ENCODE peak calls at places on chromosomes 13 and 19, in ten cellular contexts. Q is ovary, N is heart right ventricle, V is suprapubic skin, I is fibroblast of lung, M is gastrocnemius medialis, W is left ventricle myocardium inferior, E is epithelial cell of proximal tubule, C is heart left ventricle, R is BJ. P is an unnamed sample.

GRCh38 chr13:99949657-99950413 is 21.7 kb downstream of the ZIC5 start:
- DNase-seq in Q (no peak), N (no peak), V (no peak), I (no peak), M (no peak), W (no peak), E (no peak), C (no peak), R (no peak), P (no peak)

GRCh38 chr13:77565635-77566034 is 30.1 kb downstream of the SCEL start:
- DNase-seq in Q (no peak), N (no peak), V (no peak), I (peak; percentile 23), M (no peak), W (no peak), E (no peak), C (no peak), R (no peak), P (no peak)

GRCh38 chr19:56105090-56105701 is 15.9 kb downstream of the ZNF787 start:
- DNase-seq in Q (peak; percentile 67), N (peak; percentile 51), V (peak; percentile 79), I (peak; percentile 48), M (peak; percentile 71), W (peak; percentile 63), E (peak; percentile 74), C (no peak), R (no peak), P (no peak)

GRCh38 chr19:23461120-23461519 is 65.8 kb upstream of the ZNF91 start:
- DNase-seq in Q (no peak), N (no peak), V (no peak), I (no peak), M (no peak), W (no peak), E (no peak), C (no peak), R (no peak), P (no peak)

GRCh38 chr19:53079313-53079924 is 23.8 kb downstream of the ZNF160 start:
- DNase-seq in Q (no peak), N (no peak), V (no peak), I (no peak), M (no peak), W (no peak), E (no peak), C (no peak), R (no peak), P (no peak)

GRCh38 chr19:4582980-4583842 is 23.7 kb upstream of the SEMA6B start:
- DNase-seq in Q (no peak), N (no peak), V (no peak), I (no peak), M (no peak), W (no peak), E (no peak), C (no peak), R (no peak), P (no peak)

GRCh38 chr13:45827318-45827717 is 24.2 kb downstream of the SIAH3 start:
- DNase-seq in Q (no peak), N (peak; percentile 28), V (no peak), I (peak; percentile 17), M (no peak), W (peak; percentile 47), E (no peak), C (no peak), R (no peak), P (no peak)

GRCh38 chr19:21117041-21117907 is 24.6 kb upstream of the ZNF431 start:
- DNase-seq in Q (no peak), N (no peak), V (no peak), I (peak; percentile 83), M (no peak), W (no peak), E (no peak), C (no peak), R (no peak), P (no peak)

GRCh38 chr13:67119481-67119883 is 110.7 kb downstream of the PCDH9 start:
- DNase-seq in Q (no peak), N (no peak), V (no peak), I (peak; percentile 96), M (no peak), W (no peak), E (peak; percentile 79), C (no peak), R (peak; percentile 86), P (peak; percentile 45)

GRCh38 chr19:53808710-53809125 is 15.4 kb downstream of the NLRP12 start:
- DNase-seq in Q (no peak), N (no peak), V (no peak), I (peak; percentile 39), M (no peak), W (no peak), E (no peak), C (no peak), R (no peak), P (no peak)

GRCh38 chr19:14416743-14417214 is 2.4 kb downstream of the DDX39A start:
- DNase-seq in Q (no peak), N (no peak), V (no peak), I (no peak), M (no peak), W (no peak), E (no peak), C (no peak), R (no peak), P (no peak)

GRCh38 chr13:113076681-113077401 is 28.8 kb upstream of the F7 start:
- DNase-seq in Q (no peak), N (no peak), V (peak; percentile 46), I (no peak), M (no peak), W (no peak), E (no peak), C (peak; percentile 49), R (no peak), P (no peak)

GRCh38 chr19:40621283-40621682 is 20.1 kb downstream of the LTBP4 start:
- DNase-seq in Q (no peak), N (no peak), V (no peak), I (no peak), M (no peak), W (no peak), E (no peak), C (no peak), R (no peak), P (no peak)

GRCh38 chr13:93217701-93218100 is 8.9 kb upstream of the GPC6 start:
- DNase-seq in Q (no peak), N (no peak), V (no peak), I (peak; percentile 40), M (no peak), W (no peak), E (no peak), C (no peak), R (no peak), P (no peak)
- H3K4me3 ChIP-seq in Q (no peak overlapping the region), N (no peak overlapping the region), V (no peak overlapping the region), I (no peak overlapping the region), M (no peak overlapping the region), W (no peak overlapping the region), E (no peak overlapping the region), C (no peak overlapping the region), R (no peak overlapping the region), P (no peak overlapping the region)

GRCh38 chr13:98039261-98039660 is 85.8 kb downstream of the IPO5 start:
- DNase-seq in Q (no peak), N (no peak), V (no peak), I (no peak), M (no peak), W (no peak), E (no peak), C (no peak), R (no peak), P (no peak)

GRCh38 chr13:98035373-98035772 is 81.9 kb downstream of the IPO5 start:
- DNase-seq in Q (no peak), N (no peak), V (no peak), I (no peak), M (no peak), W (no peak), E (no peak), C (no peak), R (no peak), P (no peak)

GRCh38 chr13:98032168-98032567 is 78.7 kb downstream of the IPO5 start:
- DNase-seq in Q (no peak), N (no peak), V (no peak), I (no peak), M (no peak), W (no peak), E (no peak), C (no peak), R (no peak), P (no peak)

GRCh38 chr13:98033277-98034247 is 80.1 kb downstream of the IPO5 start:
- DNase-seq in Q (peak; percentile 11), N (peak; percentile 38), V (no peak), I (peak; percentile 47), M (no peak), W (no peak), E (no peak), C (no peak), R (no peak), P (peak; percentile 46)
- TF ChIP-seq CTCF in Q (peak; percentile 25), N (peak; percentile 61), V (no peak), I (peak; percentile 44), M (no peak), W (peak; percentile 56), E (peak; percentile 56), C (no peak), R (peak; percentile 60), P (peak; percentile 66)

DNA sequence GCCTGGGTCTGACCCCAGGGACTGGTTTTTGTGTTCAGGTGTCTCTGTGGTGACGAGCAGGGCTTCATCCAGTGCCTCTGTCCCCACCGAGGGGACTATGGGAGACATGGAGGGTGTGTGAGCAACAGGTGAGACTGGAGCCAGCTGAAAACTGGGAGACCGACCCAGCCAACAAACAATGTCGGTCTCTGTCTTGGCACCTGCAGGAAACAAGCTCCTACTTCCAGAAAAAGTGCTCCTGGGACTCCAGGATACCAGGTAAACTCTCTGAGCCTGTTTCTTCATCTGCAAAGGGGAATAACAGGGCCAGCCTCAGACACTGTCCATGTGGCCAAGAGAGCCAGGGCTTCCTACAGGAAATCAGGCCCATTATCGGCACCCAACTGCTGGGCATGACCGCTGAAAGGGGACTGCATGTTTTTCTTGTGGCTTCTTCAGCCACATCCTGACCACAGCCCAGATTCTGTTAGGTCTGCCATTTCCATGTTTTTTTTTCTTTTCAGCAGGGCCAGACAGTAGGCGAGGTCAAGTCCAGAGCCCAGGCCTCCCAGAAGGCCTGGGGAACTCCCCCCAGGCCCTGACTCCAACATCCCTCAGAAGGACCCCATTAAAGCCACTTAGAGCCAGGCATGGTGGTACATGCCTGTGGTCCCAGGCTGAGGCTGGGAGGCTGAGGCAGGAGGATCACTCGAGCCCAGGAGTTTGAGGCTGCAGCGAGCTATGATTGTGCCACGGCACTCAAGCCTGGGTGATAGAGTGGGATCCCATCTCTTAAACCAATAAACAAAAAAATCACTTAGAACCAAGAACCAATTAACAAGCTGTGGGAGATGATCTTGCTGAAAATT is 833 bp upstream of the BST2 start:
- DNase-seq in Q (no peak), N (no peak), V (no peak), I (peak; percentile 71), M (no peak), W (no peak), E (no peak), C (no peak), R (no peak), P (no peak)
- H3K4me3 ChIP-seq in Q (peak overlapping the region; percentile 57), N (peak overlapping the region; percentile 67), V (peak overlapping the region; percentile 42), I (no peak overlapping the region), M (peak overlapping the region; percentile 20), W (peak overlapping the region; percentile 71), E (no peak overlapping the region), C (peak overlapping the region; percentile 62), R (no peak overlapping the region), P (no peak overlapping the region)

DNA sequence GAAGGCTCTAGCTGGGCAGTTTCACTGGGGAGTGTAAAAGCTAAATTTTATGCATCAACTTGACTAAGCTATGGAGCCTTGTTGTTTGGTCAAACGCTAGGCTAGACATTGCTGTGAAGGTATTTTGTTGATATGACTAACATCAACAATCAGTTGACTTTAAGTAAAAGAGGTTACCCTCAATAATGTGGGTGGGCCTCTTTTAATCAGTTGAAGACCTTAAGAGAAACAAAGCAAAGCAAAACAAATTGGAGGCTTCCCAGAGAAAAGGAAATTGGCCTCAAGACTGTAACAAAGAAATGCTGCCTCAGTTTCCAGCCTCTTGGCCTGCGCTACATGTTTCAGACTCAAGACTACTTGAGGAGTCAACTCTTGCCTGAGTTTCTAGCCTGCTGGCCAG is 50.0 kb upstream of the TSC22D1 start:
- DNase-seq in Q (no peak), N (no peak), V (no peak), I (no peak), M (no peak), W (no peak), E (no peak), C (no peak), R (no peak), P (no peak)
- TF ChIP-seq CTCF in Q (no peak), N (no peak), V (no peak), I (no peak), M (no peak), W (no peak), E (no peak), C (no peak), R (no peak), P (no peak)